ENCODE peak calls at places on chromosomes 7 and 10, in seven cellular contexts. One of them, this sample, is unnamed.

GRCh38 chr7:20388064-20388463 is 57.4 kb downstream of the ITGB8 start:
- DNase-seq in effector memory CD4-positive, alpha-beta T cell: no peak
- DNase-seq in GM23248: no peak
- DNase-seq in mesendoderm: no peak
- DNase-seq in CD8-positive, alpha-beta memory T cell: no peak
- DNase-seq in astrocyte: peak; percentile 26
- DNase-seq in body of pancreas: peak; percentile 13
- DNase-seq in this sample: no peak

GRCh38 chr7:4739528-4739992 is 35.9 kb upstream of the AP5Z1 start:
- DNase-seq in effector memory CD4-positive, alpha-beta T cell: peak; percentile 37
- DNase-seq in GM23248: no peak
- DNase-seq in mesendoderm: peak; percentile 19
- DNase-seq in CD8-positive, alpha-beta memory T cell: no peak
- DNase-seq in astrocyte: peak; percentile 45
- DNase-seq in body of pancreas: peak; percentile 54
- DNase-seq in this sample: no peak

GRCh38 chr7:82677493-82677892 is 233.9 kb upstream of the CACNA2D1 start:
- DNase-seq in effector memory CD4-positive, alpha-beta T cell: peak; percentile 22
- DNase-seq in GM23248: peak; percentile 36
- DNase-seq in mesendoderm: peak; percentile 67
- DNase-seq in CD8-positive, alpha-beta memory T cell: peak; percentile 7
- DNase-seq in astrocyte: peak; percentile 40
- DNase-seq in body of pancreas: no peak
- DNase-seq in this sample: peak; percentile 11

GRCh38 chr10:11045487-11045886 is 27.8 kb downstream of the CELF2 start:
- DNase-seq in effector memory CD4-positive, alpha-beta T cell: no peak
- DNase-seq in GM23248: no peak
- DNase-seq in mesendoderm: no peak
- DNase-seq in CD8-positive, alpha-beta memory T cell: no peak
- DNase-seq in astrocyte: no peak
- DNase-seq in body of pancreas: no peak
- DNase-seq in this sample: no peak

GRCh38 chr10:91768123-91768522 is 30.1 kb upstream of the TNKS2 start:
- DNase-seq in effector memory CD4-positive, alpha-beta T cell: no peak
- DNase-seq in GM23248: peak; percentile 18
- DNase-seq in mesendoderm: no peak
- DNase-seq in CD8-positive, alpha-beta memory T cell: no peak
- DNase-seq in astrocyte: no peak
- DNase-seq in body of pancreas: no peak
- DNase-seq in this sample: no peak

GRCh38 chr7:107045980-107046379 is 1.5 kb downstream of the PRKAR2B start:
- DNase-seq in effector memory CD4-positive, alpha-beta T cell: no peak
- DNase-seq in GM23248: peak; percentile 43
- DNase-seq in mesendoderm: no peak
- DNase-seq in CD8-positive, alpha-beta memory T cell: no peak
- DNase-seq in astrocyte: peak; percentile 44
- DNase-seq in body of pancreas: no peak
- DNase-seq in this sample: no peak

GRCh38 chr7:35474100-35474499 is 220.2 kb upstream of the TBX20 start:
- DNase-seq in effector memory CD4-positive, alpha-beta T cell: no peak
- DNase-seq in GM23248: no peak
- DNase-seq in mesendoderm: no peak
- DNase-seq in CD8-positive, alpha-beta memory T cell: no peak
- DNase-seq in astrocyte: no peak
- DNase-seq in body of pancreas: no peak
- DNase-seq in this sample: no peak

GRCh38 chr10:10490187-10490980 is 527.3 kb upstream of the CELF2 start:
- DNase-seq in effector memory CD4-positive, alpha-beta T cell: no peak
- DNase-seq in GM23248: peak; percentile 27
- DNase-seq in mesendoderm: no peak
- DNase-seq in CD8-positive, alpha-beta memory T cell: no peak
- DNase-seq in astrocyte: peak; percentile 15
- DNase-seq in body of pancreas: no peak
- DNase-seq in this sample: no peak

GRCh38 chr7:15829689-15830088 is 143.2 kb upstream of the MEOX2 start:
- DNase-seq in effector memory CD4-positive, alpha-beta T cell: no peak
- DNase-seq in GM23248: no peak
- DNase-seq in mesendoderm: no peak
- DNase-seq in CD8-positive, alpha-beta memory T cell: no peak
- DNase-seq in astrocyte: no peak
- DNase-seq in body of pancreas: peak; percentile 42
- DNase-seq in this sample: no peak

GRCh38 chr7:63925626-63926460 is 72.8 kb upstream of the ZNF722 start:
- DNase-seq in effector memory CD4-positive, alpha-beta T cell: peak; percentile 77
- DNase-seq in GM23248: peak; percentile 87
- DNase-seq in mesendoderm: no peak
- DNase-seq in CD8-positive, alpha-beta memory T cell: peak; percentile 60
- DNase-seq in astrocyte: no peak
- DNase-seq in body of pancreas: peak; percentile 96
- DNase-seq in this sample: peak; percentile 64

GRCh38 chr10:22621726-22622125 is 92.7 kb downstream of the PIP4K2A start:
- DNase-seq in effector memory CD4-positive, alpha-beta T cell: no peak
- DNase-seq in GM23248: no peak
- DNase-seq in mesendoderm: no peak
- DNase-seq in CD8-positive, alpha-beta memory T cell: no peak
- DNase-seq in astrocyte: no peak
- DNase-seq in body of pancreas: no peak
- DNase-seq in this sample: no peak

GRCh38 chr7:39709768-39710291 is 86.5 kb downstream of the RALA start:
- DNase-seq in effector memory CD4-positive, alpha-beta T cell: no peak
- DNase-seq in GM23248: peak; percentile 63
- DNase-seq in mesendoderm: peak; percentile 35
- DNase-seq in CD8-positive, alpha-beta memory T cell: no peak
- DNase-seq in astrocyte: peak; percentile 81
- DNase-seq in body of pancreas: peak; percentile 32
- DNase-seq in this sample: no peak

GRCh38 chr7:36945612-36946400 is 221.5 kb upstream of the AOAH start:
- DNase-seq in effector memory CD4-positive, alpha-beta T cell: no peak
- DNase-seq in GM23248: no peak
- DNase-seq in mesendoderm: no peak
- DNase-seq in CD8-positive, alpha-beta memory T cell: no peak
- DNase-seq in astrocyte: no peak
- DNase-seq in body of pancreas: peak; percentile 93
- DNase-seq in this sample: peak; percentile 43

GRCh38 chr10:89165923-89166322 is 41.2 kb downstream of the CH25H start:
- DNase-seq in effector memory CD4-positive, alpha-beta T cell: no peak
- DNase-seq in GM23248: peak; percentile 86
- DNase-seq in mesendoderm: no peak
- DNase-seq in CD8-positive, alpha-beta memory T cell: no peak
- DNase-seq in astrocyte: peak; percentile 64
- DNase-seq in body of pancreas: no peak
- DNase-seq in this sample: no peak

GRCh38 chr10:100037758-100038315 is 28.1 kb upstream of the DNMBP start:
- DNase-seq in effector memory CD4-positive, alpha-beta T cell: no peak
- DNase-seq in GM23248: no peak
- DNase-seq in mesendoderm: no peak
- DNase-seq in CD8-positive, alpha-beta memory T cell: no peak
- DNase-seq in astrocyte: no peak
- DNase-seq in body of pancreas: no peak
- DNase-seq in this sample: no peak

GRCh38 chr10:98045785-98046389 is 15.5 kb upstream of the CRTAC1 start:
- DNase-seq in effector memory CD4-positive, alpha-beta T cell: peak; percentile 36
- DNase-seq in GM23248: peak; percentile 68
- DNase-seq in mesendoderm: peak; percentile 83
- DNase-seq in CD8-positive, alpha-beta memory T cell: peak; percentile 31
- DNase-seq in astrocyte: peak; percentile 26
- DNase-seq in body of pancreas: peak; percentile 57
- DNase-seq in this sample: peak; percentile 51

GRCh38 chr7:128728608-128729007 is 10.6 kb upstream of the CALU start:
- DNase-seq in effector memory CD4-positive, alpha-beta T cell: no peak
- DNase-seq in GM23248: peak; percentile 49
- DNase-seq in mesendoderm: no peak
- DNase-seq in CD8-positive, alpha-beta memory T cell: no peak
- DNase-seq in astrocyte: peak; percentile 60
- DNase-seq in body of pancreas: no peak
- DNase-seq in this sample: no peak

GRCh38 chr7:92731327-92732063 is 104.9 kb downstream of the CDK6 start:
- DNase-seq in effector memory CD4-positive, alpha-beta T cell: no peak
- DNase-seq in GM23248: peak; percentile 52
- DNase-seq in mesendoderm: no peak
- DNase-seq in CD8-positive, alpha-beta memory T cell: no peak
- DNase-seq in astrocyte: peak; percentile 64
- DNase-seq in body of pancreas: no peak
- DNase-seq in this sample: no peak

GRCh38 chr10:88896336-88897018 is 16.4 kb downstream of the STAMBPL1 start:
- DNase-seq in effector memory CD4-positive, alpha-beta T cell: no peak
- DNase-seq in GM23248: no peak
- DNase-seq in mesendoderm: no peak
- DNase-seq in CD8-positive, alpha-beta memory T cell: no peak
- DNase-seq in astrocyte: no peak
- DNase-seq in body of pancreas: no peak
- DNase-seq in this sample: peak; percentile 63

GRCh38 chr7:27201231-27202017 is 1.5 kb upstream of the HOXA13 start:
- DNase-seq in effector memory CD4-positive, alpha-beta T cell: no peak
- DNase-seq in GM23248: peak; percentile 32
- DNase-seq in mesendoderm: no peak
- DNase-seq in CD8-positive, alpha-beta memory T cell: no peak
- DNase-seq in astrocyte: no peak
- DNase-seq in body of pancreas: no peak
- DNase-seq in this sample: no peak

GRCh38 chr10:132671171-132672154 is 114.5 kb downstream of the NKX6-2 start:
- DNase-seq in effector memory CD4-positive, alpha-beta T cell: no peak
- DNase-seq in GM23248: no peak
- DNase-seq in mesendoderm: no peak
- DNase-seq in CD8-positive, alpha-beta memory T cell: no peak
- DNase-seq in astrocyte: no peak
- DNase-seq in body of pancreas: no peak
- DNase-seq in this sample: no peak

GRCh38 chr10:65548046-65548445 is 1377.8 kb upstream of the LRRTM3 start:
- DNase-seq in effector memory CD4-positive, alpha-beta T cell: no peak
- DNase-seq in GM23248: no peak
- DNase-seq in mesendoderm: no peak
- DNase-seq in CD8-positive, alpha-beta memory T cell: no peak
- DNase-seq in astrocyte: no peak
- DNase-seq in body of pancreas: no peak
- DNase-seq in this sample: no peak
- H3K4me1 ChIP-seq in effector memory CD4-positive, alpha-beta T cell: no peaks in the 10 kb centered on the region
- H3K4me1 ChIP-seq in GM23248: no peaks in the 10 kb centered on the region
- H3K4me1 ChIP-seq in mesendoderm: no peaks in the 10 kb centered on the region
- H3K4me1 ChIP-seq in CD8-positive, alpha-beta memory T cell: no peaks in the 10 kb centered on the region
- H3K4me1 ChIP-seq in astrocyte: no peaks in the 10 kb centered on the region
- H3K4me1 ChIP-seq in body of pancreas: no peaks in the 10 kb centered on the region
- H3K4me1 ChIP-seq in this sample: no peaks in the 10 kb centered on the region

GRCh38 chr10:131067690-131068089 is 243.8 kb downstream of the TCERG1L start:
- DNase-seq in effector memory CD4-positive, alpha-beta T cell: no peak
- DNase-seq in GM23248: no peak
- DNase-seq in mesendoderm: no peak
- DNase-seq in CD8-positive, alpha-beta memory T cell: no peak
- DNase-seq in astrocyte: no peak
- DNase-seq in body of pancreas: no peak
- DNase-seq in this sample: no peak
- H3K4me3 ChIP-seq in effector memory CD4-positive, alpha-beta T cell: no peak overlapping the region
- H3K4me3 ChIP-seq in GM23248: no peak overlapping the region
- H3K4me3 ChIP-seq in mesendoderm: no peak overlapping the region
- H3K4me3 ChIP-seq in CD8-positive, alpha-beta memory T cell: no peak overlapping the region
- H3K4me3 ChIP-seq in astrocyte: no peak overlapping the region
- H3K4me3 ChIP-seq in body of pancreas: no peak overlapping the region
- H3K4me3 ChIP-seq in this sample: no peak overlapping the region

GRCh38 chr10:44402465-44403205 is 17.7 kb upstream of the CXCL12 start:
- DNase-seq in effector memory CD4-positive, alpha-beta T cell: no peak
- DNase-seq in GM23248: no peak
- DNase-seq in mesendoderm: no peak
- DNase-seq in CD8-positive, alpha-beta memory T cell: no peak
- DNase-seq in astrocyte: no peak
- DNase-seq in body of pancreas: no peak
- DNase-seq in this sample: no peak
- H3K4me1 ChIP-seq in effector memory CD4-positive, alpha-beta T cell: no peaks in the 10 kb centered on the region
- H3K4me1 ChIP-seq in GM23248: no peaks in the 10 kb centered on the region
- H3K4me1 ChIP-seq in mesendoderm: peaks cover 12% of the 10 kb centered on the region
- H3K4me1 ChIP-seq in CD8-positive, alpha-beta memory T cell: no peaks in the 10 kb centered on the region
- H3K4me1 ChIP-seq in astrocyte: no peaks in the 10 kb centered on the region
- H3K4me1 ChIP-seq in body of pancreas: no peaks in the 10 kb centered on the region
- H3K4me1 ChIP-seq in this sample: no peaks in the 10 kb centered on the region

GRCh38 chr10:113453351-113453750 is 99.5 kb upstream of the HABP2 start:
- DNase-seq in effector memory CD4-positive, alpha-beta T cell: no peak
- DNase-seq in GM23248: no peak
- DNase-seq in mesendoderm: no peak
- DNase-seq in CD8-positive, alpha-beta memory T cell: no peak
- DNase-seq in astrocyte: no peak
- DNase-seq in body of pancreas: no peak
- DNase-seq in this sample: no peak

GRCh38 chr10:113452146-113452545 is 100.7 kb upstream of the HABP2 start:
- DNase-seq in effector memory CD4-positive, alpha-beta T cell: no peak
- DNase-seq in GM23248: no peak
- DNase-seq in mesendoderm: no peak
- DNase-seq in CD8-positive, alpha-beta memory T cell: no peak
- DNase-seq in astrocyte: no peak
- DNase-seq in body of pancreas: no peak
- DNase-seq in this sample: no peak

GRCh38 chr10:113450046-113450445 is 102.8 kb upstream of the HABP2 start:
- DNase-seq in effector memory CD4-positive, alpha-beta T cell: no peak
- DNase-seq in GM23248: no peak
- DNase-seq in mesendoderm: no peak
- DNase-seq in CD8-positive, alpha-beta memory T cell: no peak
- DNase-seq in astrocyte: no peak
- DNase-seq in body of pancreas: no peak
- DNase-seq in this sample: no peak

GRCh38 chr10:113449151-113449695 is 103.6 kb upstream of the HABP2 start:
- DNase-seq in effector memory CD4-positive, alpha-beta T cell: no peak
- DNase-seq in GM23248: peak; percentile 19
- DNase-seq in mesendoderm: no peak
- DNase-seq in CD8-positive, alpha-beta memory T cell: no peak
- DNase-seq in astrocyte: no peak
- DNase-seq in body of pancreas: no peak
- DNase-seq in this sample: no peak

DNA sequence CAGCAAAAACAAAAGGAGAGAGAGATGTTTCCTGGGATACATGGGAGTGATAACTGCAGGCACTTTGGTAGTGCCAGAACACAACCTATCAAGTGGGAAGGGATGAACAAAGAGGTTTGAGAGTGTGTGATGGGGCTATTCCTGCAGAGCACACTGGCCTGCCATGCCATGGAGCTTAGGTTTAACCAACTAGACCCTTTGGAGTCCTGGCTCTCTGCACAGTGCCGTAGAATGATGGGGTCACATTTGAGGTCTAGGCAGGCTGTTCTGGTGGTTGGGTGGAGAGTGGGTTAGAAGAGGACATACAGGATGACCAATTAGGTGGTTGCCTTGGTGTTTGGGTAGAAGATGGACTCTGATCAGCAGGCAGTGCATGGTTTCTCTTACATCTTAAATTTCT is 101.9 kb upstream of the HABP2 start:
- DNase-seq in effector memory CD4-positive, alpha-beta T cell: no peak
- DNase-seq in GM23248: no peak
- DNase-seq in mesendoderm: no peak
- DNase-seq in CD8-positive, alpha-beta memory T cell: no peak
- DNase-seq in astrocyte: no peak
- DNase-seq in body of pancreas: no peak
- DNase-seq in this sample: no peak
- H3K4me3 ChIP-seq in effector memory CD4-positive, alpha-beta T cell: no peak overlapping the region
- H3K4me3 ChIP-seq in GM23248: no peak overlapping the region
- H3K4me3 ChIP-seq in mesendoderm: no peak overlapping the region
- H3K4me3 ChIP-seq in CD8-positive, alpha-beta memory T cell: no peak overlapping the region
- H3K4me3 ChIP-seq in astrocyte: no peak overlapping the region
- H3K4me3 ChIP-seq in body of pancreas: no peak overlapping the region
- H3K4me3 ChIP-seq in this sample: no peak overlapping the region